ENCODE peak calls at places on chromosome 17, in eight cellular contexts. V is HCT116, R is Panc1, J is GM12878, O is SK-N-SH, F is HL-60, Q is K562, I is HepG2. H is an unnamed sample.

GRCh38 chr17:81218459-81218858 is 4.3 kb downstream of the CEP131 start:
- DNase-seq in V (no peak), R (no peak), J (no peak), O (no peak), F (no peak), Q (no peak), I (no peak), H (no peak)

GRCh38 chr17:8125196-8125946 is 1.5 kb upstream of the HES7 start:
- DNase-seq in V (peak; percentile 60), R (no peak), J (peak; percentile 64), O (peak; percentile 88), F (peak; percentile 38), Q (peak; percentile 77), I (peak; percentile 64), H (peak; percentile 74)

GRCh38 chr17:8825802-8826201 is 26.6 kb upstream of the MFSD6L start:
- DNase-seq in V (no peak), R (no peak), J (no peak), O (no peak), F (no peak), Q (no peak), I (no peak), H (no peak)

GRCh38 chr17:76695059-76695892 is 15.5 kb downstream of the MXRA7 start:
- DNase-seq in V (no peak), R (no peak), J (no peak), O (no peak), F (no peak), Q (no peak), I (no peak), H (no peak)

GRCh38 chr17:30091771-30092170 is 24.8 kb upstream of the NSRP1 start:
- DNase-seq in V (peak; percentile 10), R (peak; percentile 48), J (no peak), O (no peak), F (no peak), Q (no peak), I (no peak), H (no peak)

GRCh38 chr17:42901535-42902229 is 1.1 kb downstream of the G6PC1 start:
- DNase-seq in V (no peak), R (no peak), J (no peak), O (no peak), F (no peak), Q (no peak), I (no peak), H (no peak)

GRCh38 chr17:73571524-73572130 is 72.6 kb downstream of the SDK2 start:
- DNase-seq in V (no peak), R (no peak), J (no peak), O (no peak), F (no peak), Q (no peak), I (no peak), H (no peak)

GRCh38 chr17:72388765-72389473 is 268.1 kb downstream of the SOX9 start:
- DNase-seq in V (peak; percentile 83), R (no peak), J (peak; percentile 93), O (no peak), F (no peak), Q (no peak), I (no peak), H (no peak)

GRCh38 chr17:83151056-83151441 is 71.6 kb downstream of the METRNL start:
- DNase-seq in V (no peak), R (no peak), J (no peak), O (no peak), F (no peak), Q (no peak), I (no peak), H (no peak)

GRCh38 chr17:70629902-70630301 is 460.6 kb downstream of the KCNJ2 start:
- DNase-seq in V (no peak), R (no peak), J (no peak), O (peak; percentile 43), F (no peak), Q (no peak), I (no peak), H (no peak)

GRCh38 chr17:13947499-13947898 is 121.8 kb upstream of the COX10 start:
- DNase-seq in V (no peak), R (no peak), J (no peak), O (no peak), F (no peak), Q (no peak), I (no peak), H (no peak)

GRCh38 chr17:13941781-13942180 is 127.5 kb upstream of the COX10 start:
- DNase-seq in V (no peak), R (no peak), J (no peak), O (no peak), F (no peak), Q (no peak), I (no peak), H (no peak)

GRCh38 chr17:13940858-13941665 is 128.2 kb upstream of the COX10 start:
- DNase-seq in V (peak; percentile 46), R (no peak), J (no peak), O (no peak), F (no peak), Q (no peak), I (no peak), H (peak; percentile 34)

GRCh38 chr17:13939222-13939621 is 130.1 kb upstream of the COX10 start:
- DNase-seq in V (no peak), R (no peak), J (no peak), O (no peak), F (no peak), Q (no peak), I (no peak), H (peak; percentile 21)

GRCh38 chr17:13943859-13944258 is 125.4 kb upstream of the COX10 start:
- DNase-seq in V (no peak), R (no peak), J (no peak), O (no peak), F (no peak), Q (no peak), I (no peak), H (no peak)
- TF ChIP-seq POLR2AphosphoS5 in V (no peak), R (no peak), J (no peak), O (no peak), F (no peak), Q (no peak), I (no peak), H (no peak)

DNA sequence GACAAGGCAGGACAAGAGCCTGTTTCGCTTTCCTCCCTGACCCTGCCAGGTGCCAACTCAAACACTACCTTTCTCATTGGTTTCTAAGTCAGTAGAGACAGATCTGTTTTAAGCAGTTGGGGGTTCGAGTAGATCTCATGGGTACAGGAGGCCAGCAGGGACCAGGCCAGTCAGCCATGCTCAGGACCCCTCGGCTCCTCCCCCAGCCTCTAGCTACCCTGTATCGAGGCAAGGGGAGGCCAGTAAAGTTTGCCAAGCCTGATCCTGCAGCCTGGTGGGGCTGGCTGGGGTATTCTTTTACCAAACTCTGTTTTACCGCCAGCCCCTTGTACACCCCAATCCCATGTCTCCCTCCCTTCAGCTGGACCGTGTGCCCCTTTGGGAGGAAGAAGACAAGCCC is 26.6 kb downstream of the OR1D5 start:
- DNase-seq in V (no peak), R (no peak), J (no peak), O (no peak), F (no peak), Q (no peak), I (no peak), H (no peak)
- TF ChIP-seq REST in V (no peak), R (no peak), J (no peak), O (no peak), F (no peak), Q (no peak), I (no peak), H (no peak)

GRCh38 chr17:67837965-67838364 is 12.7 kb downstream of the BPTF start:
- DNase-seq in V (no peak), R (no peak), J (no peak), O (no peak), F (no peak), Q (no peak), I (no peak), H (no peak)
- TF ChIP-seq POLR2AphosphoS5 in V (no peak), R (no peak), J (no peak), O (no peak), F (no peak), Q (no peak), I (no peak), H (no peak)

DNA sequence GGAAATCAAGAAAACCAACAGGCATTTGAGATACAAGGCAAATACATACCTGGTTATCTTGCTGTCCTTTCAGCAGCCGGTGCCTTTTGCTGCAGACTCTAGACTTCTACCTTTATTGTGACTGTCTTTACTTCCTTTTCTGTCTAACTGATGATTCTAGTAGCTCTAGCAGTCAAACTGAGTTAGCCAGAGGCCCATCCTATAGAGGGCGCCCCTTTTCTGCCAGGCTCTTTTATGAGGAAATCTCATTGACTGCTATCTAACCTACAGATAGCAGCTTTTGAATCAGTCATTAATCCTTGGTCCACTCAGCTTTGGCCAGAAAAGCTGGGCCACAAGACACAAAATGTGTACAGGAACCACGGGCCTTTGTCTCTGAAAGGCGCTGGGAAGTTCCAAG is 87.5 kb upstream of the WSB1 start:
- DNase-seq in V (peak; percentile 23), R (no peak), J (no peak), O (no peak), F (peak; percentile 56), Q (peak; percentile 20), I (peak; percentile 8), H (peak; percentile 45)
- TF ChIP-seq REST in V (no peak), R (no peak), J (no peak), O (no peak), F (no peak), Q (no peak), I (no peak), H (no peak)

H was measured in GM23338.